ENCODE peak calls at places on chromosome 13, in four cellular contexts. One of them, this sample, is unnamed.

GRCh38 chr13:28574617-28575142 is 79.8 kb upstream of the FLT1 start:
- DNase-seq in tibial nerve: no peak
- DNase-seq in fibroblast of lung: peak; percentile 96
- DNase-seq in NCI-H2081: no peak
- DNase-seq in this sample: no peak

GRCh38 chr13:91930687-91931086 is 532.3 kb downstream of the GPC5 start:
- DNase-seq in tibial nerve: no peak
- DNase-seq in fibroblast of lung: peak; percentile 1
- DNase-seq in NCI-H2081: no peak
- DNase-seq in this sample: no peak

GRCh38 chr13:45292176-45292575 is 48.8 kb downstream of the TPT1 start:
- DNase-seq in tibial nerve: no peak
- DNase-seq in fibroblast of lung: peak; percentile 43
- DNase-seq in NCI-H2081: peak; percentile 12
- DNase-seq in this sample: no peak

GRCh38 chr13:85896516-85897450 is 97.6 kb upstream of the SLITRK6 start:
- DNase-seq in tibial nerve: no peak
- DNase-seq in fibroblast of lung: no peak
- DNase-seq in NCI-H2081: peak; percentile 3
- DNase-seq in this sample: no peak

GRCh38 chr13:98214707-98215106 is 37.6 kb upstream of the RNF113B start:
- DNase-seq in tibial nerve: no peak
- DNase-seq in fibroblast of lung: no peak
- DNase-seq in NCI-H2081: no peak
- DNase-seq in this sample: no peak

GRCh38 chr13:45943965-45944364 is 92.4 kb upstream of the SIAH3 start:
- DNase-seq in tibial nerve: no peak
- DNase-seq in fibroblast of lung: peak; percentile 55
- DNase-seq in NCI-H2081: no peak
- DNase-seq in this sample: no peak

GRCh38 chr13:52374389-52374788 is 31.6 kb downstream of the THSD1 start:
- DNase-seq in tibial nerve: no peak
- DNase-seq in fibroblast of lung: no peak
- DNase-seq in NCI-H2081: no peak
- DNase-seq in this sample: no peak

GRCh38 chr13:54162069-54162468 is 1133.5 kb downstream of the OLFM4 start:
- DNase-seq in tibial nerve: no peak
- DNase-seq in fibroblast of lung: no peak
- DNase-seq in NCI-H2081: no peak
- DNase-seq in this sample: no peak

GRCh38 chr13:102901615-102902305 is 55.9 kb downstream of the ERCC5 start:
- DNase-seq in tibial nerve: no peak
- DNase-seq in fibroblast of lung: peak; percentile 24
- DNase-seq in NCI-H2081: no peak
- DNase-seq in this sample: no peak

GRCh38 chr13:24574847-24575246 is 62.3 kb upstream of the PARP4 start:
- DNase-seq in tibial nerve: no peak
- DNase-seq in fibroblast of lung: no peak
- DNase-seq in NCI-H2081: no peak
- DNase-seq in this sample: no peak

GRCh38 chr13:110336108-110336507 is 29.0 kb downstream of the COL4A2 start:
- DNase-seq in tibial nerve: no peak
- DNase-seq in fibroblast of lung: no peak
- DNase-seq in NCI-H2081: no peak
- DNase-seq in this sample: no peak

GRCh38 chr13:33058816-33059215 is 42.6 kb downstream of the KL start:
- DNase-seq in tibial nerve: no peak
- DNase-seq in fibroblast of lung: no peak
- DNase-seq in NCI-H2081: no peak
- DNase-seq in this sample: no peak

GRCh38 chr13:30364133-30364532 is 56.8 kb upstream of the KATNAL1 start:
- DNase-seq in tibial nerve: no peak
- DNase-seq in fibroblast of lung: peak; percentile 60
- DNase-seq in NCI-H2081: no peak
- DNase-seq in this sample: no peak

GRCh38 chr13:109500146-109500773 is 286.1 kb downstream of the IRS2 start:
- DNase-seq in tibial nerve: no peak
- DNase-seq in fibroblast of lung: peak; percentile 13
- DNase-seq in NCI-H2081: no peak
- DNase-seq in this sample: no peak

GRCh38 chr13:106515635-106516254 is 19.7 kb downstream of the EFNB2 start:
- DNase-seq in tibial nerve: no peak
- DNase-seq in fibroblast of lung: no peak
- DNase-seq in NCI-H2081: no peak
- DNase-seq in this sample: no peak

GRCh38 chr13:113144255-113144629 is 14.2 kb upstream of the PROZ start:
- DNase-seq in tibial nerve: no peak
- DNase-seq in fibroblast of lung: no peak
- DNase-seq in NCI-H2081: no peak
- DNase-seq in this sample: peak; percentile 33

GRCh38 chr13:113947321-113948033 is 26.4 kb downstream of the C13orf46 start:
- DNase-seq in tibial nerve: peak; percentile 72
- DNase-seq in fibroblast of lung: no peak
- DNase-seq in NCI-H2081: no peak
- DNase-seq in this sample: no peak

GRCh38 chr13:107964356-107964755 is 251.0 kb downstream of the LIG4 start:
- DNase-seq in tibial nerve: no peak
- DNase-seq in fibroblast of lung: no peak
- DNase-seq in NCI-H2081: peak; percentile 65
- DNase-seq in this sample: no peak

GRCh38 chr13:38697628-38698333 is 10.9 kb downstream of the FREM2 start:
- DNase-seq in tibial nerve: no peak
- DNase-seq in fibroblast of lung: no peak
- DNase-seq in NCI-H2081: no peak
- DNase-seq in this sample: no peak

GRCh38 chr13:83765796-83766195 is 116.5 kb downstream of the SLITRK1 start:
- DNase-seq in tibial nerve: no peak
- DNase-seq in fibroblast of lung: no peak
- DNase-seq in NCI-H2081: no peak
- DNase-seq in this sample: no peak

GRCh38 chr13:20964904-20965303 is 62.4 kb upstream of the XPO4 start:
- DNase-seq in tibial nerve: no peak
- DNase-seq in fibroblast of lung: peak; percentile 55
- DNase-seq in NCI-H2081: no peak
- DNase-seq in this sample: no peak

GRCh38 chr13:46552302-46552680 is 679 bp upstream of the LRCH1 start:
- DNase-seq in tibial nerve: no peak
- DNase-seq in fibroblast of lung: no peak
- DNase-seq in NCI-H2081: peak; percentile 3
- DNase-seq in this sample: no peak